ENCODE peak calls at places on chromosomes 12 and 14, in eight cellular contexts. One of them, this sample, is unnamed.

GRCh38 chr12:115451785-115452736 is 768.1 kb upstream of the TBX3 start:
- DNase-seq in IMR-90: peak; percentile 10
- DNase-seq in HCT116: no peak
- DNase-seq in SK-N-SH: peak; percentile 88
- DNase-seq in A549: no peak
- DNase-seq in K562: peak; percentile 49
- DNase-seq in GM12878: no peak
- DNase-seq in HepG2: peak; percentile 66
- DNase-seq in this sample: no peak

GRCh38 chr14:50059773-50060629 is 56.4 kb downstream of the VCPKMT start:
- DNase-seq in GM12878: no peak
- DNase-seq in K562: no peak
- DNase-seq in IMR-90: no peak
- DNase-seq in HepG2: peak; percentile 42
- DNase-seq in HCT116: no peak
- DNase-seq in SK-N-SH: no peak
- DNase-seq in A549: no peak
- DNase-seq in this sample: no peak

GRCh38 chr12:64716839-64717455 is 42.3 kb downstream of the GNS start:
- DNase-seq in K562: no peak
- DNase-seq in SK-N-SH: no peak
- DNase-seq in A549: no peak
- DNase-seq in HepG2: no peak
- DNase-seq in IMR-90: no peak
- DNase-seq in GM12878: no peak
- DNase-seq in HCT116: no peak
- DNase-seq in this sample: no peak

GRCh38 chr12:124369055-124369900 is 74.4 kb downstream of the RFLNA start:
- DNase-seq in HCT116: no peak
- DNase-seq in A549: peak; percentile 97
- DNase-seq in K562: no peak
- DNase-seq in SK-N-SH: peak; percentile 96
- DNase-seq in IMR-90: peak; percentile 92
- DNase-seq in HepG2: peak; percentile 69
- DNase-seq in GM12878: no peak
- DNase-seq in this sample: no peak

GRCh38 chr14:52018970-52019369 is 29.6 kb downstream of the RTRAF start:
- DNase-seq in K562: no peak
- DNase-seq in HCT116: no peak
- DNase-seq in HepG2: no peak
- DNase-seq in SK-N-SH: no peak
- DNase-seq in A549: no peak
- DNase-seq in IMR-90: no peak
- DNase-seq in GM12878: no peak
- DNase-seq in this sample: no peak

GRCh38 chr12:11580125-11580751 is 69.2 kb upstream of the ETV6 start:
- DNase-seq in K562: no peak
- DNase-seq in HepG2: no peak
- DNase-seq in GM12878: peak; percentile 71
- DNase-seq in A549: peak; percentile 74
- DNase-seq in HCT116: no peak
- DNase-seq in SK-N-SH: no peak
- DNase-seq in IMR-90: peak; percentile 82
- DNase-seq in this sample: no peak

GRCh38 chr12:117140397-117141096 is 41.3 kb upstream of the TESC start:
- DNase-seq in K562: no peak
- DNase-seq in A549: peak; percentile 95
- DNase-seq in IMR-90: no peak
- DNase-seq in SK-N-SH: no peak
- DNase-seq in GM12878: no peak
- DNase-seq in HepG2: no peak
- DNase-seq in HCT116: no peak
- DNase-seq in this sample: no peak

GRCh38 chr12:127690161-127690560 is 576.8 kb upstream of the TMEM132C start:
- DNase-seq in HepG2: no peak
- DNase-seq in A549: no peak
- DNase-seq in SK-N-SH: no peak
- DNase-seq in IMR-90: no peak
- DNase-seq in K562: no peak
- DNase-seq in HCT116: no peak
- DNase-seq in GM12878: no peak
- DNase-seq in this sample: no peak

GRCh38 chr14:95157987-95158712 is 821 bp upstream of the DICER1 start:
- DNase-seq in K562: peak; percentile 17
- DNase-seq in GM12878: no peak
- DNase-seq in SK-N-SH: no peak
- DNase-seq in A549: peak; percentile 38
- DNase-seq in IMR-90: no peak
- DNase-seq in HCT116: no peak
- DNase-seq in HepG2: peak; percentile 20
- DNase-seq in this sample: no peak

GRCh38 chr12:62697893-62698292 is 231.3 kb downstream of the MON2 start:
- DNase-seq in SK-N-SH: no peak
- DNase-seq in IMR-90: no peak
- DNase-seq in HCT116: no peak
- DNase-seq in GM12878: no peak
- DNase-seq in K562: no peak
- DNase-seq in HepG2: no peak
- DNase-seq in A549: no peak
- DNase-seq in this sample: no peak

GRCh38 chr12:109951751-109952150 is 44.4 kb downstream of the GIT2 start:
- DNase-seq in SK-N-SH: no peak
- DNase-seq in K562: no peak
- DNase-seq in IMR-90: peak; percentile 98
- DNase-seq in HepG2: no peak
- DNase-seq in A549: no peak
- DNase-seq in GM12878: no peak
- DNase-seq in HCT116: peak; percentile 69
- DNase-seq in this sample: no peak

GRCh38 chr14:101577221-101577909 is 16.1 kb downstream of the DIO3 start:
- DNase-seq in HCT116: no peak
- DNase-seq in K562: no peak
- DNase-seq in HepG2: no peak
- DNase-seq in SK-N-SH: no peak
- DNase-seq in GM12878: no peak
- DNase-seq in IMR-90: no peak
- DNase-seq in A549: no peak
- DNase-seq in this sample: no peak

GRCh38 chr14:31263485-31264133 is 56.0 kb upstream of the HECTD1 start:
- DNase-seq in SK-N-SH: no peak
- DNase-seq in A549: peak; percentile 77
- DNase-seq in K562: no peak
- DNase-seq in HepG2: peak; percentile 91
- DNase-seq in IMR-90: peak; percentile 100
- DNase-seq in HCT116: peak; percentile 47
- DNase-seq in GM12878: no peak
- DNase-seq in this sample: no peak

GRCh38 chr14:31258427-31259039 is 50.9 kb upstream of the HECTD1 start:
- DNase-seq in SK-N-SH: no peak
- DNase-seq in HepG2: no peak
- DNase-seq in IMR-90: no peak
- DNase-seq in HCT116: no peak
- DNase-seq in GM12878: no peak
- DNase-seq in K562: no peak
- DNase-seq in A549: no peak
- DNase-seq in this sample: no peak

GRCh38 chr14:31265701-31266398 is 58.3 kb upstream of the HECTD1 start:
- DNase-seq in K562: no peak
- DNase-seq in GM12878: no peak
- DNase-seq in A549: no peak
- DNase-seq in SK-N-SH: no peak
- DNase-seq in HepG2: peak; percentile 89
- DNase-seq in HCT116: no peak
- DNase-seq in IMR-90: peak; percentile 30
- DNase-seq in this sample: no peak

GRCh38 chr14:31261523-31261858 is 53.9 kb upstream of the HECTD1 start:
- DNase-seq in HCT116: no peak
- DNase-seq in SK-N-SH: no peak
- DNase-seq in HepG2: no peak
- DNase-seq in GM12878: no peak
- DNase-seq in IMR-90: no peak
- DNase-seq in A549: no peak
- DNase-seq in K562: no peak
- DNase-seq in this sample: no peak

DNA sequence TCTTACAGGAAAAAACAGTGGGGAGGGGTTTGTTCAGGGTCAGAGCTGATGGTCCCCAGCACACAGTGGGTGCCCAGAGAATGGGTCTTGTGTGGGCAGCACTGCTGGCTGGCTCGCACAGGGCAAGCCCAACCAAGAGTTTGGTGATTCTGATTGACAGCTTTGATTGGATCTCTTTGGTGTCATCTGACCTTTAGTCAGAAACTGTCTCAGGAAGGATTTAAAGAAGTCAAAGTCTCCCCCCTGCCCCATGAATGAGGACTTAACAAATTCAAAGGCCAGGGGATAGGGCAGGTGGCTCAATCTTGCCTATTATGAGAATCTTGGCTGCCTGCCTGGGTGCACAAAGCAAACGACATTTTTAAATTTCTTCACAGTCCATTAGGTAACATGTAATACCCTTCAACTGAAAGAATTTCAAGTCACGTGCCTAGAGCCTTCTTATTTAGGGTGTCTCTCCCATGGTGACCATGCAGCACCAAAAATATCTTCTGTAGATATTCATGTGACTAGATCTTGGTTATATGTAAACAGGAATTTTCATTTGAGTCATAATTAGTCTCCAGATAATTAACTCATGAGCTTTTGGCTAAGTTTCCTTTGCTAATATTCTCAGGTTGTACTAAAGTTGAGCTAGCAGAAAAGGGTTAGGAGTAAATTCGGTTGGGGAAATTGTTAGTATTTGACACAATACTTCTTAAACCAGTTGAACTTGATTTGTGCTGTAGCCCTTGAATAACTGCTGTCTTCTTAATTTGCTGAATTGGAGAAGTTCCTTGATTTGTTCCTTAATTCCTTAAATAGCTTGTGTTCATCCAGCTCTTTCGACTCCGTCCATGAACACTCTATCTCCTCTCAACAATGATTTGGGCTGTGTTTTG is 54.5 kb upstream of the HECTD1 start:
- DNase-seq in IMR-90: peak; percentile 63
- DNase-seq in K562: no peak
- DNase-seq in SK-N-SH: no peak
- DNase-seq in HCT116: no peak
- DNase-seq in GM12878: peak; percentile 37
- DNase-seq in HepG2: peak; percentile 100
- DNase-seq in A549: peak; percentile 43
- DNase-seq in this sample: no peak
- TF ChIP-seq RAD21 in IMR-90: no peak
- TF ChIP-seq RAD21 in K562: no peak
- TF ChIP-seq RAD21 in SK-N-SH: no peak
- TF ChIP-seq RAD21 in HCT116: no peak
- TF ChIP-seq RAD21 in GM12878: no peak
- TF ChIP-seq RAD21 in HepG2: no peak
- TF ChIP-seq RAD21 in A549: no peak
- TF ChIP-seq RAD21 in this sample: no peak

DNA sequence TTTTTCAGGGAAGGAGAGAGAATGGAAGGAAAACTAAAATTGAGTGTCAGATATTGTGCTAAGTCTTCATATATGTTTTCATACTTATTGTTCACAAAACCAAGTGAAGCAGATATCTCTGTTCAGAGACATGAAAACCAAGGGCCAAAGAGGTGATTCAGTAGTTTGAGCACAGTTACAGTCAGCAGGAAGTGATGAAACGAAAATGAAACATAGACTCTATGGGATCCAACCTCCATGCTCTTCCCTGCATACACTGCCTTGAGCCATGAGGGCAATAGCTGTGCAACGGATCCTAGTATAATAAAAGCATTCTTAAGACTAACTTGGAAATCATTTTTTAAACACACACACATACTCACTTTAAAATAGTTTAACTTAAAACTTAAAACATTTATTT is 28.0 kb downstream of the ESR2 start:
- DNase-seq in HCT116: no peak
- DNase-seq in A549: no peak
- DNase-seq in HepG2: no peak
- DNase-seq in K562: no peak
- DNase-seq in GM12878: no peak
- DNase-seq in SK-N-SH: no peak
- DNase-seq in IMR-90: peak; percentile 77
- DNase-seq in this sample: no peak
- TF ChIP-seq RAD21 in HCT116: no peak
- TF ChIP-seq RAD21 in A549: no peak
- TF ChIP-seq RAD21 in HepG2: no peak
- TF ChIP-seq RAD21 in K562: no peak
- TF ChIP-seq RAD21 in GM12878: no peak
- TF ChIP-seq RAD21 in SK-N-SH: no peak
- TF ChIP-seq RAD21 in IMR-90: no peak
- TF ChIP-seq RAD21 in this sample: no peak

GRCh38 chr12:13379531-13379930 is 183.0 kb downstream of the EMP1 start:
- DNase-seq in A549: no peak
- DNase-seq in IMR-90: no peak
- DNase-seq in GM12878: no peak
- DNase-seq in SK-N-SH: no peak
- DNase-seq in HCT116: no peak
- DNase-seq in HepG2: no peak
- DNase-seq in K562: no peak
- DNase-seq in this sample: peak; percentile 16
- TF ChIP-seq RAD21 in A549: no peak
- TF ChIP-seq RAD21 in IMR-90: no peak
- TF ChIP-seq RAD21 in GM12878: no peak
- TF ChIP-seq RAD21 in SK-N-SH: no peak
- TF ChIP-seq RAD21 in HCT116: no peak
- TF ChIP-seq RAD21 in HepG2: no peak
- TF ChIP-seq RAD21 in K562: no peak
- TF ChIP-seq RAD21 in this sample: no peak

DNA sequence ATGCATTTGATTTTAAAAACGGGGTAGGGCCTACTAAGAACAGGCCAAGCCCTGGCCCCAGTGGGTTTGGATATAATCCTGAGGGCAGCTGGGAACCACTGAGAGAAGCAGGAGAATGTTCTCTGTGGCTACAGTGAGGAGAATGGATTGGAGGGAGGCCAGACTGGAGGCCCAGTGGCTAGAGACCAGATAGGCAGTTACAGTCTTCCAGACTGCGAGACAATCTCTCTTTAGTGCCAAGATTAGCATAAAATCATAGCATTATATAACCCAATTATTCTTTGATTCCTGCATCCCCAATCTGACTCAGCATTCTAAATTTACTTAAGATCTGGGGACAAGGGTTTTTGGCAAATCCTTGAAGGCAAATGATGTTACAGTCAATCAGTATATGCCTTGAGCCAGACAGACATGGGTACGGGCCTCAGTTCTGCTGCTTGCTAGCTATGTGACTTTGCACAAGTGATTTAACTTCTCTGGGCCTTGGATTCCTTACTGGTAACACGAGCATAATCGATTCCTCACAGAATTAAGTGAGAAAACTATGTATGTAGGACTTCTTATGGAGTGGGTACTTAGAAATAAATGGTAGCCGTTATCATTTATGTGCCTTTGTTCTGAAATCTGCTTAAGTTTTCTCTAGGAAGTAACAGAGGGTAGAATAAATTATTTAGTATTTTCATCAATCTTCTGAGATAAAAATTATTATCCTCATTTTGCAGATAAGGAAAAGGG is 18.3 kb downstream of the NINJ2 start:
- DNase-seq in A549: no peak
- DNase-seq in HepG2: no peak
- DNase-seq in K562: no peak
- DNase-seq in HCT116: no peak
- DNase-seq in GM12878: no peak
- DNase-seq in IMR-90: no peak
- DNase-seq in SK-N-SH: no peak
- DNase-seq in this sample: no peak
- TF ChIP-seq RAD21 in A549: no peak
- TF ChIP-seq RAD21 in HepG2: no peak
- TF ChIP-seq RAD21 in K562: no peak
- TF ChIP-seq RAD21 in HCT116: no peak
- TF ChIP-seq RAD21 in GM12878: no peak
- TF ChIP-seq RAD21 in IMR-90: no peak
- TF ChIP-seq RAD21 in SK-N-SH: no peak
- TF ChIP-seq RAD21 in this sample: no peak